ENCODE peak calls at places on chromosomes 13 and 19, in six cellular contexts. One of them, this sample, is unnamed.

GRCh38 chr19:14442904-14443631 is 10.0 kb downstream of the PKN1 start:
- DNase-seq in neural progenitor cell: no peak
- DNase-seq in progenitor cell of endocrine pancreas: no peak
- DNase-seq in fibroblast of the aortic adventitia: no peak
- DNase-seq in adrenal gland: no peak
- DNase-seq in body of pancreas: no peak
- DNase-seq in this sample: no peak

GRCh38 chr19:45900661-45901431 is 1.6 kb downstream of the MYPOP start:
- DNase-seq in neural progenitor cell: no peak
- DNase-seq in progenitor cell of endocrine pancreas: no peak
- DNase-seq in fibroblast of the aortic adventitia: no peak
- DNase-seq in adrenal gland: no peak
- DNase-seq in body of pancreas: no peak
- DNase-seq in this sample: no peak

GRCh38 chr13:107581009-107581408 is 634.3 kb downstream of the LIG4 start:
- DNase-seq in neural progenitor cell: peak
- DNase-seq in progenitor cell of endocrine pancreas: no peak
- DNase-seq in fibroblast of the aortic adventitia: no peak
- DNase-seq in adrenal gland: no peak
- DNase-seq in body of pancreas: no peak
- DNase-seq in this sample: no peak

GRCh38 chr13:32191452-32191998 is 123.6 kb downstream of the ZAR1L start:
- DNase-seq in neural progenitor cell: no peak
- DNase-seq in progenitor cell of endocrine pancreas: no peak
- DNase-seq in fibroblast of the aortic adventitia: no peak
- DNase-seq in adrenal gland: no peak
- DNase-seq in body of pancreas: no peak
- DNase-seq in this sample: no peak

GRCh38 chr13:113526466-113527220 is 36.1 kb upstream of the DCUN1D2 start:
- DNase-seq in neural progenitor cell: no peak
- DNase-seq in progenitor cell of endocrine pancreas: no peak
- DNase-seq in fibroblast of the aortic adventitia: no peak
- DNase-seq in adrenal gland: peak
- DNase-seq in body of pancreas: no peak
- DNase-seq in this sample: no peak

GRCh38 chr19:46514589-46515289 is 19.1 kb upstream of the PNMA8B start:
- DNase-seq in neural progenitor cell: peak
- DNase-seq in progenitor cell of endocrine pancreas: no peak
- DNase-seq in fibroblast of the aortic adventitia: no peak
- DNase-seq in adrenal gland: no peak
- DNase-seq in body of pancreas: no peak
- DNase-seq in this sample: no peak

GRCh38 chr19:6032381-6032780 is 54.4 kb upstream of the RANBP3 start:
- DNase-seq in neural progenitor cell: no peak
- DNase-seq in progenitor cell of endocrine pancreas: no peak
- DNase-seq in fibroblast of the aortic adventitia: no peak
- DNase-seq in adrenal gland: peak
- DNase-seq in body of pancreas: no peak
- DNase-seq in this sample: no peak

GRCh38 chr19:53977991-53978731 is 13.3 kb upstream of the CACNG6 start:
- DNase-seq in neural progenitor cell: peak
- DNase-seq in progenitor cell of endocrine pancreas: peak
- DNase-seq in fibroblast of the aortic adventitia: peak
- DNase-seq in adrenal gland: peak
- DNase-seq in body of pancreas: peak
- DNase-seq in this sample: no peak

GRCh38 chr19:40612831-40613668 is 11.9 kb downstream of the LTBP4 start:
- DNase-seq in neural progenitor cell: peak
- DNase-seq in progenitor cell of endocrine pancreas: no peak
- DNase-seq in fibroblast of the aortic adventitia: no peak
- DNase-seq in adrenal gland: peak
- DNase-seq in body of pancreas: peak
- DNase-seq in this sample: no peak

GRCh38 chr13:112711528-112712265 is 21.9 kb downstream of the ATP11A start:
- DNase-seq in neural progenitor cell: peak
- DNase-seq in progenitor cell of endocrine pancreas: peak
- DNase-seq in fibroblast of the aortic adventitia: peak
- DNase-seq in adrenal gland: peak
- DNase-seq in body of pancreas: peak
- DNase-seq in this sample: peak

GRCh38 chr19:12995596-12996541 is 594 bp downstream of the NFIX start:
- DNase-seq in neural progenitor cell: no peak
- DNase-seq in progenitor cell of endocrine pancreas: no peak
- DNase-seq in fibroblast of the aortic adventitia: no peak
- DNase-seq in adrenal gland: no peak
- DNase-seq in body of pancreas: no peak
- DNase-seq in this sample: no peak

GRCh38 chr13:38804536-38804935 is 117.7 kb downstream of the FREM2 start:
- DNase-seq in neural progenitor cell: no peak
- DNase-seq in progenitor cell of endocrine pancreas: no peak
- DNase-seq in fibroblast of the aortic adventitia: no peak
- DNase-seq in adrenal gland: no peak
- DNase-seq in body of pancreas: no peak
- DNase-seq in this sample: no peak

GRCh38 chr19:7549749-7550148 is 14.2 kb downstream of the PNPLA6 start:
- DNase-seq in neural progenitor cell: no peak
- DNase-seq in progenitor cell of endocrine pancreas: no peak
- DNase-seq in fibroblast of the aortic adventitia: no peak
- DNase-seq in adrenal gland: no peak
- DNase-seq in body of pancreas: no peak
- DNase-seq in this sample: no peak

GRCh38 chr13:58949646-58950045 is 1214.1 kb downstream of the DIAPH3 start:
- DNase-seq in neural progenitor cell: peak
- DNase-seq in progenitor cell of endocrine pancreas: no peak
- DNase-seq in fibroblast of the aortic adventitia: no peak
- DNase-seq in adrenal gland: no peak
- DNase-seq in body of pancreas: no peak
- DNase-seq in this sample: no peak

GRCh38 chr13:43348397-43348796 is 325.0 kb downstream of the DNAJC15 start:
- DNase-seq in neural progenitor cell: no peak
- DNase-seq in progenitor cell of endocrine pancreas: no peak
- DNase-seq in fibroblast of the aortic adventitia: peak
- DNase-seq in adrenal gland: no peak
- DNase-seq in body of pancreas: no peak
- DNase-seq in this sample: no peak

GRCh38 chr19:35063940-35064818 is 22.7 kb downstream of the HPN start:
- DNase-seq in neural progenitor cell: no peak
- DNase-seq in progenitor cell of endocrine pancreas: no peak
- DNase-seq in fibroblast of the aortic adventitia: peak
- DNase-seq in adrenal gland: no peak
- DNase-seq in body of pancreas: peak
- DNase-seq in this sample: no peak

GRCh38 chr13:44765076-44765475 is 188.9 kb upstream of the TSC22D1 start:
- DNase-seq in neural progenitor cell: peak
- DNase-seq in progenitor cell of endocrine pancreas: no peak
- DNase-seq in fibroblast of the aortic adventitia: peak
- DNase-seq in adrenal gland: no peak
- DNase-seq in body of pancreas: peak
- DNase-seq in this sample: no peak

GRCh38 chr13:79522583-79522982 is 41.6 kb downstream of the NDFIP2 start:
- DNase-seq in neural progenitor cell: no peak
- DNase-seq in progenitor cell of endocrine pancreas: no peak
- DNase-seq in fibroblast of the aortic adventitia: peak
- DNase-seq in adrenal gland: no peak
- DNase-seq in body of pancreas: no peak
- DNase-seq in this sample: no peak

GRCh38 chr19:2711175-2711936 is 8.9 kb upstream of the GNG7 start:
- DNase-seq in neural progenitor cell: no peak
- DNase-seq in progenitor cell of endocrine pancreas: no peak
- DNase-seq in fibroblast of the aortic adventitia: peak
- DNase-seq in adrenal gland: no peak
- DNase-seq in body of pancreas: no peak
- DNase-seq in this sample: no peak

GRCh38 chr13:41352935-41353801 is 42.1 kb downstream of the NAA16 start:
- DNase-seq in neural progenitor cell: peak
- DNase-seq in progenitor cell of endocrine pancreas: no peak
- DNase-seq in fibroblast of the aortic adventitia: peak
- DNase-seq in adrenal gland: no peak
- DNase-seq in body of pancreas: peak
- DNase-seq in this sample: peak

GRCh38 chr19:6318772-6319171 is 14.6 kb downstream of the ACER1 start:
- DNase-seq in neural progenitor cell: no peak
- DNase-seq in progenitor cell of endocrine pancreas: no peak
- DNase-seq in fibroblast of the aortic adventitia: peak
- DNase-seq in adrenal gland: no peak
- DNase-seq in body of pancreas: no peak
- DNase-seq in this sample: no peak

This sample was measured in SK-N-MC.